ENCODE peak calls at places on chromosomes 16 and 17, in six cellular contexts. K is heart left ventricle, F is WERI-Rb-1, J is astrocyte of the spinal cord, L is kidney epithelial cell, B is A549. C is an unnamed sample.

GRCh38 chr16:56470666-56471065 is 19.3 kb downstream of the OGFOD1 start:
- DNase-seq in K (no peak), F (no peak), J (no peak), L (no peak), B (no peak), C (no peak)

GRCh38 chr17:75684249-75684648 is 17.1 kb downstream of the SAP30BP start:
- DNase-seq in K (no peak), F (no peak), J (peak), L (no peak), B (no peak), C (no peak)

GRCh38 chr17:42038221-42038973 is 12.0 kb downstream of the C17orf113 start:
- DNase-seq in K (no peak), F (no peak), J (no peak), L (no peak), B (no peak), C (no peak)

GRCh38 chr16:69500496-69500895 is 65.3 kb upstream of the NFAT5 start:
- DNase-seq in K (no peak), F (no peak), J (no peak), L (no peak), B (no peak), C (no peak)

GRCh38 chr17:42279776-42280630 is 3.8 kb upstream of the STAT5B start:
- DNase-seq in K (no peak), F (no peak), J (no peak), L (no peak), B (no peak), C (no peak)

GRCh38 chr17:45894022-45894784 is at the start of gene MAPT:
- DNase-seq in K (peak), F (peak), J (peak), L (peak), B (peak), C (peak)

GRCh38 chr17:56085576-56086267 is 67.6 kb upstream of the ANKFN1 start:
- DNase-seq in K (no peak), F (no peak), J (peak), L (no peak), B (no peak), C (no peak)

GRCh38 chr16:70782237-70782636 is 18.7 kb downstream of the VAC14 start:
- DNase-seq in K (no peak), F (no peak), J (no peak), L (no peak), B (no peak), C (no peak)

GRCh38 chr16:75506567-75506966 is 11.3 kb upstream of the CHST6 start:
- DNase-seq in K (peak), F (no peak), J (peak), L (peak), B (peak), C (no peak)

GRCh38 chr16:56617212-56618085 is 8.1 kb upstream of the MT1E start:
- DNase-seq in K (peak), F (no peak), J (peak), L (no peak), B (no peak), C (no peak)

GRCh38 chr17:63568563-63568962 is 18.3 kb downstream of the DCAF7 start:
- DNase-seq in K (no peak), F (no peak), J (no peak), L (no peak), B (no peak), C (no peak)

GRCh38 chr17:77423589-77424451 is 283.1 kb downstream of the SEC14L1 start:
- DNase-seq in K (peak), F (no peak), J (peak), L (peak), B (peak), C (peak)

GRCh38 chr16:66248096-66248495 is 118.4 kb upstream of the CDH5 start:
- DNase-seq in K (peak), F (no peak), J (peak), L (no peak), B (no peak), C (peak)

GRCh38 chr16:87822002-87822390 is 47.3 kb downstream of the SLC7A5 start:
- DNase-seq in K (no peak), F (no peak), J (no peak), L (no peak), B (no peak), C (no peak)

GRCh38 chr17:82844796-82845162 is 5.0 kb upstream of the ZNF750 start:
- DNase-seq in K (no peak), F (no peak), J (no peak), L (no peak), B (no peak), C (no peak)
- H3K4me3 ChIP-seq in K (no peak), F (no peak), J (no peak), L (no peak), B (no peak), C (no peak)

GRCh38 chr16:85136705-85137322 is 24.5 kb upstream of the CIBAR2 start:
- DNase-seq in K (peak), F (no peak), J (peak), L (no peak), B (peak), C (no peak)
- H3K4me3 ChIP-seq in K (no peak), F (no peak), J (no peak), L (no peak), B (no peak), C (no peak)

GRCh38 chr17:68513932-68514331 is 1.7 kb downstream of the PRKAR1A start:
- DNase-seq in K (no peak), F (no peak), J (no peak), L (no peak), B (no peak), C (no peak)
- H3K4me3 ChIP-seq in K (peak), F (peak), J (peak), L (peak), B (peak), C (peak)

GRCh38 chr17:69228576-69228975 is at the start of gene ABCA10:
- DNase-seq in K (no peak), F (no peak), J (peak), L (no peak), B (no peak), C (no peak)

GRCh38 chr17:69230939-69231338 is 2.3 kb upstream of the ABCA10 start:
- DNase-seq in K (no peak), F (no peak), J (no peak), L (no peak), B (no peak), C (no peak)

GRCh38 chr17:69222707-69223106 is 5.9 kb downstream of the ABCA10 start:
- DNase-seq in K (no peak), F (no peak), J (no peak), L (no peak), B (no peak), C (no peak)

GRCh38 chr17:69223809-69224208 is 4.8 kb downstream of the ABCA10 start:
- DNase-seq in K (no peak), F (no peak), J (peak), L (peak), B (no peak), C (no peak)

DNA sequence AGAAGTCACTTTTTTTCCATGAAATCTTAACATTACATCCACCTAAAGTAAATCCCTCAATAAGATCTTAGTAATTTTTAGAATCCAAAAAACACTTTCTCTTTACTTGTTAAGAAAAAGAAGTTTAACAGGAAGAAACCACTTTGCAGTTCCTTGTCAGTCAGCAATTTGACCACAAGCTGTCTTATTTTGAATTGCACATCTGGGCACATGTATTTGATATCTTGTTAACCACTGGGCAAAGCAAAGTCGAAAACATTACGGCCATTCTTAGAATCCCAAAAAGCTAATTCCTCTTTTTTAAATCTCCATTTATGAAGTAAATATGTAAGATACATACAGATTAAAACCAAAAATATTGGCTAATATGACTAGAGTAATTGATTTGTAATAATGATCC is 1.1 kb downstream of the ABCA10 start:
- DNase-seq in K (no peak), F (no peak), J (no peak), L (no peak), B (no peak), C (no peak)
- H3K4me3 ChIP-seq in K (no peak), F (no peak), J (no peak), L (no peak), B (no peak), C (no peak)

GRCh38 chr17:17494499-17495447 is 1.4 kb downstream of the RASD1 start:
- DNase-seq in K (peak), F (peak), J (peak), L (no peak), B (no peak), C (no peak)

GRCh38 chr17:17492085-17492484 is 4.1 kb downstream of the RASD1 start:
- DNase-seq in K (no peak), F (no peak), J (no peak), L (no peak), B (no peak), C (no peak)

GRCh38 chr17:17492562-17492961 is 3.6 kb downstream of the RASD1 start:
- DNase-seq in K (no peak), F (no peak), J (no peak), L (no peak), B (no peak), C (no peak)

GRCh38 chr17:17493986-17494466 is 2.2 kb downstream of the RASD1 start:
- DNase-seq in K (no peak), F (no peak), J (no peak), L (no peak), B (no peak), C (no peak)

DNA sequence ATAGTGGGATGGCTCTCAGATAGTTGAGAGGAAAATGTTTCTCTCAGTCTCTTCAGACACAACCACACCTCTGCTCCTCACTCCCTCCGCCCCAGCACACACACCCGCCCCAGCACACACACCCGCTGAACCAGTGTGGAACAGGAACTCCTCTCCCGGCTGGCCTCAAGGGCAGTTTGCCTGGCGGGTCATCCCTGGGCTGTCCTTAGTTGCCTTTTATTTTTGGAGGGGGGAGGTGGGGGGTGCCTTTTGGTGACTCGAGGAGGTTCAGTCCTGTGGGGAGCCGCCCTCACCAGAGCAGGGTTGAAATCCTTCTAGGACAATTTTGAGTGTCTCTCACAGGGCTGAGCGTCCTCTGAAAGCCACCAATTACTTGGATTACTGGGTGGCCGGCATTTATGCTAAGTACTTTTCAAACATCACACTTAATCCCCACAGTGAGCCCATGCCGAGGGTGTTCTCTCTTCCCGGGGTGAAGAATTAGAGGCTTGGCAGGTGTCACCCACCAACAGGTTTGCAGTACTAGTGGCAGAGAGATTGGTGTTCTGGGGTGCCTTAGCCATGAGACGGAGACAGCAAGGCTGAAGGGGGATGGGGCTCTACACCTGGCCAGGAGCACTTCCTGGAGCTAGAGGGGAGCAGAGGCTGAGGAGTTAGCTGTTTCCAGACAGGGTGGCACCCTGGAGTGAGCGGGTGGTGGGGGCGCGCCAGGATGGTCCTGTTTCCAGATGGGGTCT is 2.8 kb downstream of the RASD1 start:
- DNase-seq in K (no peak), F (peak), J (no peak), L (no peak), B (no peak), C (no peak)
- H3K4me3 ChIP-seq in K (no peak), F (no peak), J (no peak), L (no peak), B (no peak), C (no peak)

GRCh38 chr16:20676268-20676828 is 21.1 kb downstream of the ACSM1 start:
- DNase-seq in K (peak), F (peak), J (no peak), L (no peak), B (no peak), C (no peak)

GRCh38 chr16:20683812-20684211 is 13.7 kb downstream of the ACSM1 start:
- DNase-seq in K (no peak), F (no peak), J (no peak), L (no peak), B (no peak), C (no peak)

GRCh38 chr16:20678242-20678641 is 19.2 kb downstream of the ACSM1 start:
- DNase-seq in K (no peak), F (no peak), J (no peak), L (no peak), B (no peak), C (no peak)

GRCh38 chr16:20676867-20677266 is 20.6 kb downstream of the ACSM1 start:
- DNase-seq in K (no peak), F (no peak), J (no peak), L (no peak), B (no peak), C (no peak)

GRCh38 chr16:20681821-20682736 is 15.4 kb downstream of the ACSM1 start:
- DNase-seq in K (no peak), F (no peak), J (no peak), L (no peak), B (no peak), C (no peak)
- H3K4me3 ChIP-seq in K (no peak), F (no peak), J (no peak), L (no peak), B (no peak), C (no peak)

DNA sequence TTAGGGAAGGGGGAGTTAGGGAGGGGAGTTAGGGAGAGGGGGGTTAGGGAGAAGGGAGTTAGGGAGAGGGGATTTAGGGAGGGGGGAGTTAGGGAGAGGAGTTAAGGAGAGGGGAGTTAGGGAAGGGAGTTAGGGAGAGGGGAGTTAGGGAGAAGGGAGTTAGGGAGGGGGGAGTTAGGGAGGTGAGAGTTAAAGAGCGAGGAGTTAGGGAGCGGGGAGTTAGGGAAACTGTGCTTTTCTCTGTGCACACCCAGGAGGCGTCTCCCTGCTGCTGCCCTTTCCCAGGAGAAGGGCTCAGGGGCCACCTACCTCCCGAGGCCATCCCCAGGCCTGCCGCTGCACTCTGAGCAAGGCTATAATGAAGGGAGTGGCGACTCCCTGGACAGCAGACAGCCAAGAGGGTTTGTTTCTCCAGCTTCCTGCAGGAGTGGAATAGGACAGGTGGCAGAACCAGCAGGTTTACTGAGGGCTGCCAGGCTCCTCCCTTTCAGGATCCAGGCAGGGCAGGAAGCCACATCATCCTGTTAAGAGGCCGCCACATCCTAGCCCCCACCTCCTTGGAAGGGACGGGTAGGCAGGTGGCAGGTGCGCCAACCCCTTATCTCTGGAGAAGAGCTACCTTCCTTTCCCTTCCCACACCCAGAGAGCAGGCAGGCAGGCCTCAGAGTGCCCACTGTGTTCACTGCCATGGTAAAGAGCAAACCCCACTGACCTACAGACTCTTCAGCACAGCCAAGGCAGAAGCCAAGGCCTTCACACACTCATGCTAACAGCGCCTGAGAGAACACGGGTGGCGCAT is 4.3 kb downstream of the CANT1 start:
- DNase-seq in K (no peak), F (peak), J (no peak), L (no peak), B (no peak), C (no peak)
- H3K4me3 ChIP-seq in K (no peak), F (no peak), J (no peak), L (no peak), B (no peak), C (no peak)